ENCODE peak calls at places on chromosomes 13 and 19, in four cellular contexts. K, Q, W and R are unnamed samples.

GRCh38 chr13:95644611-95645052 is at the start of gene DZIP1:
- DNase-seq in Q (no peak), K (no peak), W (peak; percentile 88), R (no peak)

GRCh38 chr13:65292488-65292901 is 1937.6 kb downstream of the PCDH9 start:
- DNase-seq in Q (no peak), K (no peak), W (no peak), R (no peak)

GRCh38 chr19:29724102-29724641 is 9.1 kb upstream of the C19orf12 start:
- DNase-seq in Q (peak; percentile 33), K (no peak), W (no peak), R (no peak)

GRCh38 chr13:101712026-101712348 is 259.5 kb downstream of the ITGBL1 start:
- DNase-seq in K (no peak), W (no peak), Q (no peak), R (no peak)

GRCh38 chr19:46373573-46374359 is 26.9 kb downstream of the PPP5C start:
- DNase-seq in W (peak; percentile 55), K (no peak), Q (no peak), R (peak; percentile 69)

GRCh38 chr19:13033819-13034611 is 38.7 kb downstream of the NFIX start:
- DNase-seq in Q (peak; percentile 33), K (peak; percentile 19), W (peak; percentile 75), R (peak; percentile 69)

GRCh38 chr19:35395762-35396199 is 24.9 kb downstream of the GPR42 start:
- DNase-seq in Q (no peak), W (peak; percentile 25), K (no peak), R (no peak)

GRCh38 chr13:30774214-30774730 is 38.9 kb downstream of the ALOX5AP start:
- DNase-seq in W (no peak), Q (no peak), K (no peak), R (no peak)

GRCh38 chr19:39078436-39079200 is 5.5 kb upstream of the ACP7 start:
- DNase-seq in K (no peak), W (no peak), Q (no peak), R (peak; percentile 62)

GRCh38 chr13:45436332-45436731 is 18.2 kb upstream of the SLC25A30 start:
- DNase-seq in W (no peak), K (no peak), Q (no peak), R (no peak)